ENCODE peak calls at places on chromosomes 6 and 20, in seven cellular contexts. P is astrocyte, Y is gastrocnemius medialis, R is BJ, E is AG10803, L is fibroblast of lung, W is cardiac muscle cell. Q is an unnamed sample.

GRCh38 chr20:19757973-19758887 is at the start of gene RIN2:
- DNase-seq in Y (peak; percentile 89), W (peak; percentile 97), P (peak; percentile 78), E (peak; percentile 91), L (peak; percentile 87), R (peak; percentile 71), Q (peak; percentile 69)

GRCh38 chr6:143747347-143747842 is 69.6 kb downstream of the PHACTR2 start:
- DNase-seq in L (no peak), Y (no peak), E (no peak), R (no peak), P (no peak), W (no peak), Q (no peak)

GRCh38 chr6:125797934-125798444 is 7.2 kb downstream of the NCOA7 start:
- DNase-seq in E (no peak), R (no peak), L (no peak), P (no peak), W (no peak), Y (no peak), Q (no peak)

GRCh38 chr6:46011241-46012085 is 4.2 kb downstream of the CLIC5 start:
- DNase-seq in E (no peak), L (no peak), Y (no peak), W (no peak), R (no peak), P (no peak), Q (no peak)

GRCh38 chr20:24643731-24644130 is 174.3 kb downstream of the SYNDIG1 start:
- DNase-seq in E (peak; percentile 39), R (no peak), Y (no peak), W (no peak), L (no peak), P (no peak), Q (no peak)

GRCh38 chr6:12482386-12482785 is 192.2 kb downstream of the EDN1 start:
- DNase-seq in W (no peak), E (no peak), R (no peak), L (no peak), P (no peak), Y (no peak), Q (no peak)

GRCh38 chr6:10413850-10414765 is 766 bp downstream of the TFAP2A start:
- DNase-seq in Y (no peak), W (no peak), L (no peak), R (no peak), P (no peak), E (no peak), Q (no peak)

GRCh38 chr20:41078329-41078728 is 49.7 kb downstream of the TOP1 start:
- DNase-seq in P (peak; percentile 44), R (peak; percentile 36), W (peak; percentile 76), L (peak; percentile 62), Y (no peak), E (peak; percentile 65), Q (no peak)

GRCh38 chr20:59818911-59819310 is 114.5 kb downstream of the SYCP2 start:
- DNase-seq in P (no peak), R (no peak), E (no peak), Y (no peak), W (no peak), L (no peak), Q (no peak)

GRCh38 chr6:132687306-132687705 is 26.5 kb downstream of the VNN1 start:
- DNase-seq in E (peak; percentile 13), R (no peak), P (peak; percentile 56), Y (no peak), L (peak; percentile 59), W (peak; percentile 85), Q (no peak)

GRCh38 chr6:136208783-136209182 is 41.3 kb downstream of the MTFR2 start:
- DNase-seq in L (no peak), P (no peak), Y (no peak), E (no peak), R (no peak), W (no peak), Q (no peak)

GRCh38 chr6:30463651-30464618 is 25.4 kb upstream of the HLA-E start:
- DNase-seq in P (peak; percentile 42), L (peak; percentile 54), R (no peak), E (peak; percentile 35), W (peak; percentile 42), Y (no peak), Q (no peak)

GRCh38 chr6:11598687-11599086 is 61.1 kb downstream of the TMEM170B start:
- DNase-seq in R (no peak), Y (no peak), W (no peak), L (no peak), E (no peak), P (no peak), Q (no peak)

GRCh38 chr6:108838101-108838717 is 10.0 kb upstream of the ARMC2 start:
- DNase-seq in L (peak; percentile 36), P (peak; percentile 15), R (no peak), W (peak; percentile 19), Y (no peak), E (peak; percentile 9), Q (no peak)

GRCh38 chr20:38861071-38861401 is 55.5 kb downstream of the PPP1R16B start:
- DNase-seq in W (no peak), L (no peak), E (no peak), R (no peak), P (no peak), Y (no peak), Q (no peak)

GRCh38 chr6:155030148-155030720 is 35.1 kb downstream of the TIAM2 start:
- DNase-seq in P (peak; percentile 28), W (no peak), Y (no peak), L (peak; percentile 40), E (peak; percentile 44), R (no peak), Q (peak; percentile 31)

GRCh38 chr20:11888648-11889047 is 29.0 kb upstream of the BTBD3 start:
- DNase-seq in Y (no peak), R (no peak), L (no peak), W (no peak), E (no peak), P (no peak), Q (no peak)

GRCh38 chr20:3686867-3687321 is 5.1 kb upstream of the ADAM33 start:
- DNase-seq in R (peak; percentile 89), L (peak; percentile 91), E (peak; percentile 95), W (peak; percentile 95), Y (peak; percentile 90), P (peak; percentile 89), Q (peak; percentile 49)

GRCh38 chr6:130018830-130019795 is 732 bp downstream of the L3MBTL3 start:
- DNase-seq in L (peak; percentile 56), E (peak; percentile 45), P (peak; percentile 36), R (no peak), Y (no peak), W (peak; percentile 51), Q (no peak)

GRCh38 chr6:37323568-37323967 is 30.2 kb upstream of the RNF8 start:
- DNase-seq in E (peak; percentile 9), L (peak; percentile 10), P (no peak), R (no peak), W (peak; percentile 37), Y (no peak), Q (no peak)

GRCh38 chr20:2751868-2752630 is 48.4 kb downstream of the CPXM1 start:
- DNase-seq in L (no peak), Y (no peak), R (no peak), W (peak; percentile 23), E (no peak), P (no peak), Q (peak; percentile 63)

GRCh38 chr20:62735331-62735821 is 26.7 kb downstream of the NTSR1 start:
- DNase-seq in E (no peak), R (no peak), W (no peak), Y (peak; percentile 4), L (no peak), P (no peak), Q (no peak)

GRCh38 chr6:119277047-119277446 is 72.5 kb downstream of the MAN1A1 start:
- DNase-seq in W (no peak), L (no peak), Y (no peak), R (no peak), E (no peak), P (no peak), Q (no peak)

GRCh38 chr20:48802216-48802615 is 25.6 kb downstream of the PREX1 start:
- DNase-seq in L (no peak), Y (no peak), E (no peak), R (no peak), P (no peak), W (no peak), Q (no peak)

GRCh38 chr20:48803522-48804053 is 24.2 kb downstream of the PREX1 start:
- DNase-seq in Y (no peak), L (no peak), P (no peak), W (no peak), R (no peak), E (no peak), Q (no peak)

GRCh38 chr20:48799315-48800105 is 28.3 kb downstream of the PREX1 start:
- DNase-seq in W (no peak), L (no peak), R (no peak), P (no peak), E (no peak), Y (no peak), Q (no peak)

GRCh38 chr20:48800227-48800626 is 27.6 kb downstream of the PREX1 start:
- DNase-seq in Y (no peak), L (no peak), E (no peak), R (no peak), P (no peak), W (no peak), Q (no peak)

GRCh38 chr20:48801197-48801596 is 26.6 kb downstream of the PREX1 start:
- DNase-seq in R (no peak), L (no peak), W (no peak), P (no peak), Y (no peak), E (no peak), Q (no peak)
- H3K4me3 ChIP-seq in R (no peak overlapping the region), L (no peak overlapping the region), W (no peak overlapping the region), P (no peak overlapping the region), Y (no peak overlapping the region), E (no peak overlapping the region), Q (no peak overlapping the region)

DNA sequence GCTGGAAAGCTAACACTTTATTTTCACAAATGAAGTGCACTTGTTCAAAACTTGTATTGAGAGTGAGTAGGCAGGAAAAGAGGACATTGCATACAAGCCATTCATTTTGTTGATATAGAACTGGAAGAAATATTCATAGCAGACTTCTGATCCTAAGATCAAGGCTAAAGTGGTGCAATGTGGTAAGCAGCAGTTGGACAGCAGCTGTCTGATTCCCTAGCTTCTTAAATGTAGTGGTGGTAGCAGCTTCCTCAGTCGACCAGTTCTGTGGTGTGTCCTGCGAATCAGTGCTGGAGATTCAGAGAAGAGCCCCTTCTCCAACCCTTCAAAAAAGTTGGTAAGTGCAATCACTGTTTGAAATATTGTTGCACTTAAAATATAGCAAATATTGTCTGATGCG is 281.7 kb upstream of the GJE1 start:
- DNase-seq in W (no peak), E (no peak), R (no peak), Y (no peak), P (no peak), L (no peak), Q (no peak)
- TF ChIP-seq CTCF in W (no peak), E (no peak), R (no peak), Y (no peak), P (no peak), L (no peak), Q (no peak)

DNA sequence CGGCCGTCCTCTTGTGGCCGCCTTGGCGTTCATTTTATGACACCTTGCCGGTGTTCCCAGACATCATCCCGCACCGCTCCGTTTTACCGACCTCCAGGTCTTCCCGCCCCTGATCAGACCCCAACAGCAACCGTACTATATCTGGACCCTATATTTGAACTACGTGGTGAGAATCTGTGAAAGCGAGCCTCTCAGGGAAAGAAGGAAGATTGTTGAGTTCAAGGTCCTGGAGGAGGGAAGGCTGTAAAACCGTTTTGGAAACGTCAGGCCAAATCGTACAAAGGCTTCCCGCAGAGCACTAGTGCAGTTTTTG is 1.4 kb upstream of the CNR1 start:
- DNase-seq in P (no peak), L (no peak), Y (no peak), W (no peak), E (no peak), R (no peak), Q (no peak)
- H3K4me3 ChIP-seq in P (peak overlapping the region; percentile 59), L (no peak overlapping the region), Y (peak overlapping the region; percentile 61), W (no peak overlapping the region), E (no peak overlapping the region), R (no peak overlapping the region), Q (peak overlapping the region; percentile 81)

GRCh38 chr20:56957737-56958553 is 308.5 kb downstream of the BMP7 start:
- DNase-seq in W (no peak), L (peak; percentile 31), R (no peak), E (peak; percentile 9), P (peak; percentile 14), Y (no peak), Q (no peak)
- TF ChIP-seq CTCF in W (no peak), L (no peak), R (peak; percentile 13), E (no peak), P (no peak), Y (no peak), Q (no peak)